ENCODE peak calls at places on chromosomes 7 and 10, in five cellular contexts. C is substantia nigra, B is fibroblast of lung, P is uterus, S is left lung. T is an unnamed sample.
A peak's percentile ranks its signal among the peaks of the same experiment; 100 is the strongest.

GRCh38 chr10:18005781-18006456 is 54.2 kb downstream of the SLC39A12 start:
- DNase-seq in C (no peak), P (no peak), S (no peak), B (peak; percentile 84), T (no peak)

GRCh38 chr10:91787810-91788209 is 10.4 kb upstream of the TNKS2 start:
- DNase-seq in B (no peak), C (no peak), P (no peak), S (no peak), T (no peak)

GRCh38 chr7:112125250-112125649 is 80.9 kb downstream of the DOCK4 start:
- DNase-seq in P (no peak), S (no peak), B (no peak), C (no peak), T (no peak)

GRCh38 chr10:121063744-121064143 is 212.6 kb downstream of the WDR11 start:
- DNase-seq in P (no peak), C (no peak), S (no peak), B (no peak), T (no peak)

GRCh38 chr7:137395425-137395824 is 51.9 kb upstream of the PTN start:
- DNase-seq in S (peak; percentile 57), P (no peak), C (no peak), B (no peak), T (peak; percentile 25)

GRCh38 chr10:13146383-13146782 is 15.0 kb upstream of the MCM10 start:
- DNase-seq in P (no peak), C (no peak), B (peak; percentile 12), S (no peak), T (no peak)

GRCh38 chr10:79299397-79300370 is 47.6 kb upstream of the PPIF start:
- DNase-seq in P (no peak), B (peak; percentile 89), C (no peak), S (peak; percentile 68), T (no peak)

GRCh38 chr7:155972651-155973349 is 160.5 kb upstream of the SHH start:
- DNase-seq in S (peak; percentile 48), C (no peak), P (no peak), B (no peak), T (no peak)

GRCh38 chr7:154781369-154782303 is 221.3 kb downstream of the PAXIP1 start:
- DNase-seq in S (no peak), P (no peak), B (no peak), C (no peak), T (no peak)

GRCh38 chr10:29896053-29896452 is 163.3 kb downstream of the JCAD start:
- DNase-seq in C (no peak), S (no peak), P (no peak), B (peak; percentile 76), T (no peak)

GRCh38 chr7:11934766-11935165 is 102.8 kb upstream of the THSD7A start:
- DNase-seq in P (no peak), C (no peak), B (no peak), S (no peak), T (no peak)

GRCh38 chr7:69736411-69736810 is 138.1 kb downstream of the AUTS2 start:
- DNase-seq in B (no peak), P (no peak), S (no peak), C (no peak), T (no peak)

GRCh38 chr10:47423476-47423875 is 39.4 kb upstream of the ZNF488 start:
- DNase-seq in C (no peak), B (peak; percentile 34), S (no peak), P (no peak), T (no peak)

GRCh38 chr10:46215426-46215825 is 71.4 kb upstream of the ANTXRL start:
- DNase-seq in S (no peak), B (no peak), C (no peak), P (no peak), T (no peak)

GRCh38 chr7:42650701-42651100 is 261.2 kb downstream of the C7orf25 start:
- DNase-seq in P (no peak), B (no peak), C (no peak), S (no peak), T (no peak)

GRCh38 chr10:119041332-119041731 is 11.8 kb downstream of the NANOS1 start:
- DNase-seq in P (no peak), C (no peak), S (no peak), B (no peak), T (no peak)

GRCh38 chr10:119039161-119039560 is 9.6 kb downstream of the NANOS1 start:
- DNase-seq in B (no peak), C (no peak), S (no peak), P (no peak), T (no peak)

GRCh38 chr10:119045561-119045960 is 16.0 kb downstream of the NANOS1 start:
- DNase-seq in P (no peak), S (no peak), B (no peak), C (no peak), T (no peak)

DNA sequence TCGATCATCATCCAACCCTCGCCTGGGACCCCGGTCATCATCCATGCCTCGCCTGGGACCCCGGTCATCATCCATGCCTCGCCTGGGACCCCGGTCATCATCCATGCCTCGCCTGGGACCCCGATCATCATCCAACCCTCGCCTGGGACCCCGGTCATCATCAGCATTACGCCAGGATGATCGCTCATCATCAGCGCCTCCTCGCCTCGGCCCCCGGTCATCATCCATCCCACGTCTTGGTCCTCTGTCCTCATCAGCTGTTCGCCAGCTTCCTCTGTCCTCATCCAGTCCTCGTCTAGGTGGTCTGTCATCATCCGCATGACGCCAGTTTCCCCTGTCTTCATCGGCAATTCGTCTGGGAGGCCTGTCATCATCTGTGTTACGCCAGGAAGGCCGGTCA is 12.7 kb downstream of the NANOS1 start:
- DNase-seq in P (no peak), B (no peak), C (no peak), S (no peak), T (no peak)
- H3K27ac ChIP-seq in P (no peak overlapping the region), B (no peak overlapping the region), C (no peak overlapping the region), S (no peak overlapping the region), T (no peak overlapping the region)

GRCh38 chr7:118372530-118372929 is 148.0 kb downstream of the ANKRD7 start:
- DNase-seq in B (peak; percentile 68), P (no peak), S (no peak), C (no peak), T (no peak)
- H3K27ac ChIP-seq in B (no peak overlapping the region), P (no peak overlapping the region), S (no peak overlapping the region), C (no peak overlapping the region), T (no peak overlapping the region)

GRCh38 chr10:127679642-127680255 is 57.2 kb upstream of the FOXI2 start:
- DNase-seq in S (no peak), P (no peak), C (no peak), B (no peak), T (no peak)
- H3K27ac ChIP-seq in S (no peak overlapping the region), P (no peak overlapping the region), C (no peak overlapping the region), B (no peak overlapping the region), T (no peak overlapping the region)

DNA sequence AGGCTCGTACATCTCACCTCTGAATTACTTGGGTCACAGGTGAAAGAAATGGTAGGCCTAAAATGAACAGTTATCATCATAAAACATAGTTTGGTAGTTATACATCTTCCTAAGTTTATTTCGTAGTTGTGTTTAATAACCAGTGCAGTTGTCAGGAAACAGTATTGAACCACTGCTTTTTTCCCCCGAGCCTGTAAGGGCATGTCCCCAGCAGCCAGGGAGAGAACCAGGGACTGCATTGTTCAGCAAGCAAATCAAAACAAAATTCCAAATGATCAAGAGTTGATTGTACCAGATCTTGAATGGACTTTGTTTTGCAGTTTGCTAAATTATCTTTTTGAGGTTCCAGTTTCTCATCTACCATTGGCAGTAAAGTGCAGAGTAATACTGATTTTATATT is 2.4 kb downstream of the EIF4H start:
- DNase-seq in S (no peak), C (no peak), P (no peak), B (no peak), T (no peak)
- H3K27ac ChIP-seq in S (no peak overlapping the region), C (no peak overlapping the region), P (no peak overlapping the region), B (peak overlapping the region; percentile 23), T (no peak overlapping the region)

GRCh38 chr10:57943701-57944100 is 324.0 kb downstream of the IPMK start:
- DNase-seq in C (no peak), P (no peak), B (no peak), S (no peak), T (no peak)
- H3K27ac ChIP-seq in C (no peak overlapping the region), P (no peak overlapping the region), B (no peak overlapping the region), S (no peak overlapping the region), T (no peak overlapping the region)

T was measured in caudate nucleus.